ENCODE peak calls at places on chromosome X, in five cellular contexts. Z is H9, M is H1, X is IMR-90, W is neuronal stem cell. Y is an unnamed sample. For H3K4me1, the result is how much of the 10 kb centered on the place peaks cover.

GRCh38 chrX:13658602-13659001 is 5.7 kb downstream of the TCEANC start:
- DNase-seq in Z (no peak), X (peak), W (peak), M (no peak), Y (peak)

GRCh38 chrX:38954520-38954919 is 153.3 kb downstream of the MID1IP1 start:
- DNase-seq in X (no peak), M (no peak), W (no peak), Z (no peak), Y (no peak)

GRCh38 chrX:3271485-3272186 is 74.8 kb downstream of the MXRA5 start:
- DNase-seq in X (peak), W (no peak), M (no peak), Z (no peak), Y (no peak)

GRCh38 chrX:81890476-81890875 is 688.6 kb downstream of the SH3BGRL start:
- DNase-seq in Z (no peak), M (no peak), W (no peak), X (no peak), Y (no peak)

GRCh38 chrX:19152762-19153161 is 30.5 kb upstream of the ADGRG2 start:
- DNase-seq in X (peak), Z (no peak), M (no peak), W (no peak), Y (no peak)

GRCh38 chrX:129781134-129782014 is 1.6 kb downstream of the SASH3 start:
- DNase-seq in M (no peak), W (no peak), Z (no peak), X (no peak), Y (peak)

GRCh38 chrX:97597954-97598353 is 714.2 kb downstream of the RPA4 start:
- DNase-seq in W (no peak), M (no peak), Z (peak), X (no peak), Y (peak)

GRCh38 chrX:115428011-115428410 is 133.0 kb upstream of the PLS3 start:
- DNase-seq in W (no peak), M (no peak), Z (no peak), X (no peak), Y (no peak)

GRCh38 chrX:68254738-68255645 is 178.3 kb downstream of the OPHN1 start:
- DNase-seq in W (no peak), Z (no peak), X (peak), M (no peak), Y (no peak)

GRCh38 chrX:42976729-42977366 is 198.9 kb upstream of the PPP1R2C start:
- DNase-seq in X (no peak), M (no peak), W (no peak), Z (no peak), Y (peak)

DNA sequence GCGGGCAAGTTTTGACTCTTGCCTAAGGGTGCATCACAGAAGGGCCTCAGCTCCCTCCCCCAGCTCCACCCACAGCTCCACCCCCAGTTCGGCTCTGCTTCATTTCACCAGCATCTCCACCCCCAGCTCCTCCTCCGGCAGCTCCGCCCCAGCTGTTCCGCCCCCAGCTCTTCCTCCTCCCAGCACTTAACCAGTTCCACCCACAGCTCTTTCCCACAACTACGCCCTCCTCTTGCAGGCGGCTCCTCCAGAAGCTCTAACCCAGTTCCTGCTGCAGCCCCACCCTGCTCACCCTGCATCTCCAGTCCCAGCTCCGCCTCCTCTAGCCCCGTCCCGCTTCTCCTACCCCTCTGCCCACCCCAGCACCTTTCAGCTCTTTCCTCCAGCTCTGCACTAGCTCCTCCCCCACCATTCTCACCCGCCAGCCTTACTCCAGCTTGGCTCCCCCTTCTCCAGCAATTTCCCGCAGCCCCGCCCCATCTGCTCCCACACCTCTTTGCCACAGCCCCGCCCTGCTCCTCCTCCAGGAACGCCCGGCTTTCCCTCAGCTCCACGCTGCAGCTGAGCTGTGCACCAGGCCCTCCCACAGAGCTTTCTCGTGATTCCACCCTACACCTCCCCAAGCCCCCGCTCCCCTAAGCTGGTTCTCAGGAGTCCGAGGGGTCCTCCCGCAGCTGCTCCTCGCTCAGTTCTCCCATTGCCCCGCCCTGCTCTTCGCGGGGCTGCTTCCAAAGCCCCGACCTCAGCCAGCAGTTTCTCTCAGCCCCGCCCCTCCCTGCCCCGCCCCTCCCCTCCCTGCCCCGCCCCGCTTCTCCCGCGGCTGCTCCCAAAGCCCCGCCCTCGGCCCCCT is 1.3 kb upstream of the EOLA1 start:
- DNase-seq in W (peak), Z (peak), X (peak), M (peak), Y (peak)
- H2BK5ac ChIP-seq in W (peak), Z (no peak), X (peak), M (no peak), Y (no peak)

GRCh38 chrX:40102393-40103381 is 4.9 kb upstream of the BCOR start:
- DNase-seq in Z (peak), X (no peak), W (no peak), M (peak), Y (peak)

GRCh38 chrX:40104649-40105015 is 6.9 kb upstream of the BCOR start:
- DNase-seq in W (no peak), Z (no peak), X (peak), M (no peak), Y (peak)

GRCh38 chrX:40105791-40106676 is 8.3 kb upstream of the BCOR start:
- DNase-seq in Z (peak), W (no peak), M (peak), X (no peak), Y (peak)

GRCh38 chrX:40105016-40105790 is 7.4 kb upstream of the BCOR start:
- DNase-seq in W (no peak), X (no peak), Z (peak), M (peak), Y (peak)

GRCh38 chrX:40103565-40104323 is 6.0 kb upstream of the BCOR start:
- DNase-seq in X (no peak), Z (no peak), M (no peak), W (no peak), Y (peak)
- H3K4me1 ChIP-seq in X (under half), Z (under half), M (under half), W (under half), Y (under half)

GRCh38 chrX:20594985-20595384 is 328.3 kb upstream of the RPS6KA3 start:
- DNase-seq in M (no peak), X (no peak), W (peak), Z (no peak), Y (peak)
- H2BK5ac ChIP-seq in M (no peak), X (no peak), W (no peak), Z (no peak), Y (no peak)

GRCh38 chrX:40101430-40101802 is 3.7 kb upstream of the BCOR start:
- DNase-seq in W (no peak), M (no peak), Z (peak), X (no peak), Y (no peak)

GRCh38 chrX:40100141-40100536 is 2.4 kb upstream of the BCOR start:
- DNase-seq in X (no peak), W (no peak), Z (no peak), M (no peak), Y (peak)

GRCh38 chrX:40099046-40099968 is 1.5 kb upstream of the BCOR start:
- DNase-seq in W (no peak), Z (peak), X (no peak), M (peak), Y (peak)

GRCh38 chrX:40098264-40099045 is 697 bp upstream of the BCOR start:
- DNase-seq in W (no peak), X (no peak), Z (peak), M (peak), Y (peak)

DNA sequence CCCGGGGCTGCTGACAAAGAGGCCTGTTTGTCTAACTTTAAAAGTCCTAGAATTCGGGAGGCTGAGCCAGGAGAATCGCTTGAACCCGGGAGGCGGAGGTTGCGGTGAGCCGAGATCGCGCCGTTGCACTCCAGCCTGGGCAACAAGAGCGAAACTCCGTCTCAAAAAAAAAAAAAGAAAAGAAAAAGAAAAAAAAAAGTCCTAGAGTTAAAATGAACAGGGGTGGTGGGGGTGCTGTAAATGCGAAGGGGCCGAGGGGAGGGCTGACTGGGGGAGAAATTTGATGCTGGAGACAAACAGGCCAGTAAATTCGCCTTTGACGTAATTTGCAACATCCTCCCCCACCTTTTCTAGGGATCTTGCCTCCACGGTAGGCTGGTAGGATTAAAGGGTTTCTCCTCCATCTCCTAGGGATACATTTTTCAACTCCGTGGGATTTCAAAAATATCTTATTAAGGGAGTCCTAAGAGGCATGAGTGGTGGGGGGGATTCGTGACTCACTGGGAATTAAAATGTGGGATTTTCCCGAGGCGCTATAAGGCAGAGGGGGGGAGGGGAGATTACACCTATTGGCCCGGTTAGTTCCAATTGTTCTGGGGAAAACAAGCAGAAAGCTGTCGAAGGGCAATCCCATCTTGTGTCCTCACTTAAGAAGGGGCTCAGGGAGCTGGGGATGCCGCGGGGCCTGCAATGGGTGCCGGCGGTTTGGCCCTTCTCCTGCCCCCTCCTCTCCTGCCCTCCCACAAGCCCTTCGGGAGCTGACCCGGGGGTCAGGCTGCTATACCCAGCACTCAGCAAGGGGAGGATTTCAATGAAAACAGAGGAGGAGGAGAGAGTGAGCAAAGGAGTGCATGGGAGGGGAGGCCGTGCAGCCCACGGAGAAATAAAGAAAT is 3.0 kb upstream of the BCOR start:
- DNase-seq in Z (peak), M (no peak), W (no peak), X (no peak), Y (peak)
- H3K4me1 ChIP-seq in Z (under half), M (under half), W (under half), X (under half), Y (under half)

Y was measured in mesendoderm.